ENCODE peak calls at places on chromosomes 5 and 9, in five cellular contexts. H, P, B, W and F are unnamed samples.

GRCh38 chr9:134134949-134135342 is 936 bp upstream of the WDR5 start:
- DNase-seq in H (no peak), P (no peak), B (no peak), W (no peak), F (no peak)

GRCh38 chr5:143376911-143377838 is 26.3 kb downstream of the NR3C1 start:
- DNase-seq in H (peak; percentile 64), P (no peak), B (no peak), W (no peak), F (no peak)

GRCh38 chr9:112028242-112029221 is 131.9 kb downstream of the UGCG start:
- DNase-seq in H (peak; percentile 19), P (no peak), B (no peak), W (no peak), F (no peak)

GRCh38 chr9:125140576-125140975 is 2.8 kb downstream of the SCAI start:
- DNase-seq in H (no peak), P (no peak), B (no peak), W (no peak), F (no peak)

GRCh38 chr5:1320436-1321344 is 24.2 kb downstream of the CLPTM1L start:
- DNase-seq in H (no peak), P (no peak), B (peak; percentile 47), W (no peak), F (no peak)

GRCh38 chr5:174900176-174900692 is 175.9 kb downstream of the MSX2 start:
- DNase-seq in H (no peak), P (no peak), B (no peak), W (no peak), F (no peak)

GRCh38 chr9:127931092-127931881 is 710 bp upstream of the PIP5KL1 start:
- DNase-seq in H (peak; percentile 86), P (no peak), B (no peak), W (no peak), F (no peak)

GRCh38 chr5:22070151-22070550 is 783.0 kb downstream of the CDH12 start:
- DNase-seq in H (no peak), P (no peak), B (no peak), W (no peak), F (no peak)

GRCh38 chr5:145450286-145450969 is 384.7 kb downstream of the PRELID2 start:
- DNase-seq in H (no peak), P (no peak), B (no peak), W (no peak), F (no peak)

GRCh38 chr9:93931905-93932304 is 23.2 kb downstream of the BARX1 start:
- DNase-seq in H (no peak), P (no peak), B (no peak), W (no peak), F (no peak)

GRCh38 chr9:82894961-82895902 is 167.7 kb downstream of the RASEF start:
- DNase-seq in H (no peak), P (no peak), B (no peak), W (no peak), F (no peak)

GRCh38 chr5:150166193-150167162 is at the start of gene CDX1:
- DNase-seq in H (no peak), P (no peak), B (no peak), W (no peak), F (no peak)

GRCh38 chr5:86337667-86338460 is 279.9 kb upstream of the COX7C start:
- DNase-seq in H (no peak), P (no peak), B (no peak), W (no peak), F (no peak)

GRCh38 chr9:126411225-126411947 is 84.8 kb downstream of the MVB12B start:
- DNase-seq in H (no peak), P (no peak), B (no peak), W (no peak), F (no peak)

GRCh38 chr9:114258218-114258617 is 64.7 kb upstream of the ORM1 start:
- DNase-seq in H (no peak), P (no peak), B (no peak), W (no peak), F (no peak)

GRCh38 chr9:24824607-24825006 is 278.9 kb upstream of the IZUMO3 start:
- DNase-seq in H (no peak), P (no peak), B (no peak), W (no peak), F (no peak)

GRCh38 chr5:2160811-2161210 is 278.1 kb upstream of the IRX4 start:
- DNase-seq in H (no peak), P (no peak), B (no peak), W (no peak), F (no peak)

GRCh38 chr9:35470894-35471293 is 19.0 kb upstream of the RUSC2 start:
- DNase-seq in H (peak; percentile 75), P (no peak), B (no peak), W (no peak), F (no peak)

GRCh38 chr5:52043543-52043942 is 660.3 kb downstream of the ISL1 start:
- DNase-seq in H (no peak), P (no peak), B (no peak), W (no peak), F (no peak)

GRCh38 chr5:99378443-99378842 is 449.6 kb upstream of the CHD1 start:
- DNase-seq in H (no peak), P (no peak), B (no peak), W (no peak), F (no peak)

GRCh38 chr9:30301271-30301963 is 2083.0 kb upstream of the ACO1 start:
- DNase-seq in H (no peak), P (no peak), B (no peak), W (no peak), F (no peak)

GRCh38 chr5:137250421-137250820 is 248.7 kb downstream of the SPOCK1 start:
- DNase-seq in H (no peak), P (no peak), B (no peak), W (no peak), F (no peak)

GRCh38 chr5:44252545-44252944 is 136.7 kb downstream of the FGF10 start:
- DNase-seq in H (no peak), P (no peak), B (no peak), W (no peak), F (no peak)

GRCh38 chr9:77546391-77546790 is 101.7 kb downstream of the GNA14 start:
- DNase-seq in H (no peak), P (no peak), B (no peak), W (no peak), F (no peak)

GRCh38 chr9:19162956-19163355 is 35.7 kb upstream of the PLIN2 start:
- DNase-seq in H (peak; percentile 61), P (no peak), B (peak; percentile 73), W (peak; percentile 47), F (peak; percentile 57)

GRCh38 chr5:143065996-143066522 is 295.9 kb downstream of the ARHGAP26 start:
- DNase-seq in H (no peak), P (no peak), B (no peak), W (no peak), F (no peak)

GRCh38 chr9:87581513-87581912 is 83.8 kb downstream of the DAPK1 start:
- DNase-seq in H (no peak), P (no peak), B (no peak), W (no peak), F (no peak)

GRCh38 chr5:150615141-150615699 is 25.2 kb upstream of the SYNPO start:
- DNase-seq in H (no peak), P (no peak), B (no peak), W (peak; percentile 63), F (no peak)

GRCh38 chr5:79932510-79933504 is 58.3 kb downstream of the MTX3 start:
- DNase-seq in H (no peak), P (no peak), B (no peak), W (no peak), F (no peak)

GRCh38 chr5:63155310-63155631 is 576.7 kb downstream of the LRRC70 start:
- DNase-seq in H (no peak), P (no peak), B (no peak), W (no peak), F (no peak)

GRCh38 chr5:160262665-160263064 is 33.4 kb downstream of the FABP6 start:
- DNase-seq in H (no peak), P (no peak), B (no peak), W (no peak), F (no peak)

GRCh38 chr9:16367605-16368424 is 502.7 kb downstream of the BNC2 start:
- DNase-seq in H (no peak), P (peak; percentile 42), B (no peak), W (no peak), F (no peak)

GRCh38 chr5:80206282-80206681 is 49.6 kb downstream of the SERINC5 start:
- DNase-seq in H (no peak), P (no peak), B (no peak), W (no peak), F (no peak)

GRCh38 chr9:88037285-88037845 is 63.0 kb upstream of the CDK20 start:
- DNase-seq in H (no peak), P (no peak), B (no peak), W (no peak), F (no peak)

GRCh38 chr5:16913187-16913839 is 22.8 kb downstream of the MYO10 start:
- DNase-seq in H (peak; percentile 51), P (no peak), B (no peak), W (no peak), F (no peak)

GRCh38 chr9:76302947-76303550 is 91.2 kb downstream of the RFK start:
- DNase-seq in H (peak; percentile 70), P (no peak), B (no peak), W (no peak), F (no peak)

GRCh38 chr5:131281133-131281867 is 17.4 kb downstream of the CDC42SE2 start:
- DNase-seq in H (no peak), P (no peak), B (no peak), W (no peak), F (no peak)
- H3K4me3 ChIP-seq in H (peak overlapping the region; percentile 10), P (no peak overlapping the region), B (no peak overlapping the region), W (peak overlapping the region; percentile 10), F (no peak overlapping the region)

DNA sequence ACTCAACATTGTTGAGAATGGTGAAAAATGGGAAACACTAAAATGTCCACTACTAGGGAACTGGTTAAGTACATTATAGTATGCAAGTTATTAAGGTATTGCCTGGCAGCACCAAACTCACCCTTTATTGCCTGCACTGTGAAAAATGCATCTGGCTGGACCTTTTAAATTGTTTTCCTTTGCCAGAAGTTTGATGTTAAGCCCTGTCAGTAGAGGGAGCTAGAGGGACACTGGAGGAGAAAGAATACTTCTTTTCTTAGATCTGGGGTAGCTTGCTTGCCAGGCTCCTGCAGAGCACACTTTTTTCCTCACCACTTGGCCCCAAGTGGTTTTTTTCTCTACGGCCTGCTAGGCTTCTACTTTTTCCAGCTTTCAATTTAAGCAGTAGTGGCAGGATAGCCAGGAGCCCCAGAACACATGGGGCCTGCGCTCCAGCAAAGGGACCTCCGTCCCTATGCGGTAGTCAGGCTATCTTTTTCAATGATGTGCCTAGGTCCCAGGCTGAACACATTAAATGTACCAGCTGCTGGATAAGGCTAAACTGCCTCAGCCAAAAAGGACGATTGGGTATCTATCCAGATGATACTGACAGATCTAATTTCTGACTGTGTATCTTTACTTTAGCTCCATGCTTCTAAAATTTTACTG is 8.0 kb upstream of the HABP4 start:
- DNase-seq in H (peak; percentile 56), P (no peak), B (no peak), W (no peak), F (no peak)
- TF ChIP-seq CTCF in H (peak; percentile 50), P (no peak), B (no peak), W (peak; percentile 71), F (no peak)

DNA sequence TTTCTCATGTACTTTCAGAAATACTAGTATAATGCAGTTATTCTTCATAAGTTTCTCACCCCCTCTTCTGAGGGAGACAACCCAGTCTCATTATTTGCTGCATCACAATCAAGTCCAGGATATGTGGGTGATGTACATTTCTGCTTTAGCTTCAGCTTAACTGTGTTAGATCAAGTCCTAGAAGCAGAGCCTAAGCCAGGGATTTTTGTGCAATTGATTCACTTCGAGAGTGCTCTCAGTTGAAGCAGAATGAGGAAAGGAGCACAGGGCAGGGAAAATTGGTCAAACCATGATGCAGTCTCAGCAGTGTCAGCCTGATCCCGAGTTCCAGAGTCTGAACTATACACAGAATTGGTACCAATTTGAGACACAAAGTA is 15.1 kb downstream of the HNRNPK start:
- DNase-seq in H (no peak), P (no peak), B (no peak), W (no peak), F (no peak)
- TF ChIP-seq POLR2A in H (no peak), P (no peak), B (no peak), W (no peak), F (no peak)

GRCh38 chr5:43078956-43079355 is 38.8 kb upstream of the ANXA2R start:
- DNase-seq in H (peak; percentile 39), P (no peak), B (no peak), W (no peak), F (no peak)
- H3K4me3 ChIP-seq in H (no peak overlapping the region), P (no peak overlapping the region), B (no peak overlapping the region), W (no peak overlapping the region), F (no peak overlapping the region)